ENCODE peak calls at places on chromosomes 2 and 18, in nine cellular contexts. X, N, J, S, O, G, Y, Q and F are unnamed samples.

GRCh38 chr2:196987654-196988364 is 61.3 kb upstream of the PGAP1 start:
- DNase-seq in X (peak), N (no peak), G (peak), J (peak), Q (peak), S (peak), O (peak), Y (peak), F (peak)

GRCh38 chr2:236168110-236169067 is at the start of gene GBX2:
- DNase-seq in N (peak), Y (peak), G (no peak), S (peak), X (peak), Q (no peak), O (no peak), J (peak), F (no peak)

GRCh38 chr2:234334146-234334545 is 162.7 kb downstream of the ARL4C start:
- DNase-seq in G (no peak), J (peak), Q (no peak), S (no peak), X (no peak), O (no peak), Y (peak), N (no peak), F (no peak)

GRCh38 chr2:60577884-60578283 is 24.4 kb upstream of the BCL11A start:
- DNase-seq in Y (no peak), J (no peak), S (no peak), Q (no peak), O (no peak), X (no peak), G (no peak), N (no peak), F (no peak)

GRCh38 chr2:96527990-96528679 is 8.4 kb upstream of the ARID5A start:
- DNase-seq in N (no peak), Y (no peak), O (no peak), S (no peak), X (no peak), J (no peak), G (no peak), Q (peak), F (no peak)

GRCh38 chr18:64202229-64202835 is 53.4 kb upstream of the LINC00305 start:
- DNase-seq in S (no peak), Q (peak), N (no peak), O (no peak), J (peak), G (no peak), Y (no peak), X (no peak), F (no peak)

GRCh38 chr18:44609210-44609941 is 71.3 kb upstream of the SETBP1 start:
- DNase-seq in Q (no peak), X (no peak), J (no peak), N (no peak), G (no peak), O (no peak), S (no peak), Y (no peak), F (no peak)

GRCh38 chr2:46335404-46335965 is 38.3 kb downstream of the EPAS1 start:
- DNase-seq in S (no peak), Y (no peak), G (no peak), Q (no peak), O (no peak), J (peak), X (peak), N (no peak), F (no peak)

GRCh38 chr2:108145551-108145950 is 94.2 kb upstream of the SULT1C3 start:
- DNase-seq in Y (no peak), X (no peak), S (no peak), G (no peak), Q (no peak), O (no peak), J (no peak), N (no peak), F (no peak)

GRCh38 chr18:24443870-24444269 is 16.6 kb upstream of the HRH4 start:
- DNase-seq in G (peak), N (no peak), Q (no peak), S (no peak), Y (no peak), X (no peak), O (no peak), J (no peak), F (no peak)

GRCh38 chr2:28366496-28367282 is 26.0 kb upstream of the FOSL2 start:
- DNase-seq in O (no peak), N (peak), X (no peak), Q (no peak), S (no peak), Y (peak), G (peak), J (no peak), F (no peak)

GRCh38 chr18:57437433-57437781 is 2.2 kb downstream of the ONECUT2 start:
- DNase-seq in Q (no peak), S (no peak), G (no peak), X (no peak), N (no peak), J (peak), O (peak), Y (peak), F (no peak)

GRCh38 chr2:112032615-112033457 is 22.2 kb upstream of the TMEM87B start:
- DNase-seq in Y (no peak), Q (no peak), G (peak), J (no peak), S (peak), X (no peak), N (no peak), O (no peak), F (no peak)

GRCh38 chr2:39466311-39466710 is 29.2 kb upstream of the MAP4K3 start:
- DNase-seq in X (no peak), J (no peak), Y (no peak), G (no peak), N (no peak), O (no peak), Q (no peak), S (no peak), F (no peak)

GRCh38 chr18:49548266-49548665 is 13.6 kb upstream of the LIPG start:
- DNase-seq in X (no peak), N (no peak), Q (no peak), J (no peak), G (no peak), S (peak), Y (no peak), O (peak), F (no peak)

GRCh38 chr2:68060652-68061051 is 2.2 kb downstream of the C1D start:
- DNase-seq in Y (no peak), G (no peak), J (no peak), O (no peak), Q (no peak), S (no peak), N (no peak), X (no peak), F (no peak)

GRCh38 chr2:9428965-9429577 is 5.6 kb downstream of the CPSF3 start:
- DNase-seq in J (no peak), X (no peak), Y (no peak), Q (no peak), S (no peak), G (no peak), O (no peak), N (no peak), F (no peak)

GRCh38 chr18:12885500-12885899 is 1.5 kb upstream of the PTPN2 start:
- DNase-seq in Y (no peak), J (peak), G (no peak), N (peak), O (no peak), S (no peak), Q (peak), X (no peak), F (no peak)

GRCh38 chr18:12882416-12882815 is 1.6 kb downstream of the PTPN2 start:
- DNase-seq in X (no peak), N (no peak), G (no peak), Q (no peak), Y (no peak), J (no peak), S (no peak), O (no peak), F (no peak)

GRCh38 chr18:12884521-12885323 is 685 bp upstream of the PTPN2 start:
- DNase-seq in N (no peak), O (no peak), G (no peak), X (no peak), J (peak), Q (no peak), Y (no peak), S (no peak), F (no peak)

GRCh38 chr18:12883003-12883683 is 894 bp downstream of the PTPN2 start:
- DNase-seq in N (no peak), O (no peak), Q (no peak), X (no peak), G (no peak), S (no peak), J (peak), Y (peak), F (no peak)

DNA sequence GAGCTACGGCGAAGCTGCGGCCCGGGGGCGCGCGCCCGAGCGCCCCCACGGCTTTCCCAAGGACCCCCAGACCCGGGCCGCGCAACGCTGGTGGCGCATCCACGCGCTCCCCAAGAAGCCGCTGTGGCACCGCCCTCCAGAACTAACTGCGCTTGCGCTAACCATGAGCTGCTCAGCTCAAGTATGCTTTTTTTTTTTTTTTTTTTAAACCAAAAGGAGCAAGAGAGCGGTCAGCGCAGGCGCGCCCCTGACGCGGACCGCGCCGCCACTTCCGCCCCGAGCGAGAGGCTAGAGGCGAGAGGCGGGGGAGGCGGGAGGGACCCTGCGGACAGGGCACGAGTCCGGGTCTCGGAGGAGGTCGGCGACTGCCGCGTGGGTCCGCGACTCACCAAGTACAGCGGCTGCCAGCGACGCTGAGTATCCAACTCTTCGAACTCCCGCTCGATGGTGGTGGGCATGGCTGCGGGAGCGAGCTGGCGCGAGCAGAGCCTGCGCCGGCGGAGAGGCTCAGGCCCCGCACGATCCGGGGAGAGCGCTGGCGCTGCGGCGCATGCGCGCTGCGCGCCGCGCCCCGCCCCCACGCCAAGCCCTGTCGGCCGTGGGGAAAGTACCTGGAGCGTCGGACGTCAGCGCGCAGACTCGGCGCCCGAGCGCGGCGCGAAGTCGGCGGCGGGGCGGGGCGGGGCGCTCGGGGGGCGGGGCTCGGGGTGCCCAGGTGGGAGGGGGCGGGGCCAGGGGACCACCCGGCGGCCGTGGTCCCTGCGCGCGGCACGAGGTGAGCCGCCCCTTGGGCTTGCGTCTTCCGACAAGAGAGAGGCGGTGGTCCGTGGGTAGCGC is at the start of gene PTPN2:
- DNase-seq in Q (peak), N (peak), G (peak), O (peak), X (peak), Y (peak), S (peak), J (peak), F (peak)
- TF ChIP-seq REST in Q (no peak), N (peak), G (peak), O (no peak), X (no peak), Y (no peak), S (no peak), J (no peak), F (no peak)

GRCh38 chr2:132703396-132703795 is 33.4 kb upstream of the LYPD1 start:
- DNase-seq in Y (no peak), N (no peak), Q (no peak), G (no peak), X (no peak), O (no peak), S (no peak), J (no peak), F (no peak)

GRCh38 chr2:132701810-132702209 is 31.8 kb upstream of the LYPD1 start:
- DNase-seq in G (no peak), X (no peak), S (no peak), J (no peak), O (no peak), Y (no peak), N (no peak), Q (no peak), F (no peak)
- TF ChIP-seq REST in G (no peak), X (no peak), S (no peak), J (no peak), O (no peak), Y (no peak), N (no peak), Q (no peak), F (no peak)

GRCh38 chr2:51710222-51710621 is 678.3 kb upstream of the NRXN1 start:
- DNase-seq in N (peak), X (no peak), S (peak), J (peak), Q (no peak), O (peak), G (no peak), Y (peak), F (no peak)
- TF ChIP-seq REST in N (no peak), X (no peak), S (no peak), J (no peak), Q (no peak), O (no peak), G (no peak), Y (no peak), F (no peak)

GRCh38 chr18:31275722-31276463 is 42.1 kb upstream of the DSG1 start:
- DNase-seq in O (no peak), X (peak), Y (no peak), G (no peak), S (peak), J (no peak), N (no peak), Q (no peak), F (no peak)
- TF ChIP-seq REST in O (no peak), X (no peak), Y (no peak), G (peak), S (no peak), J (no peak), N (no peak), Q (no peak), F (no peak)

GRCh38 chr2:104856086-104856972 is 2.4 kb downstream of the POU3F3 start:
- DNase-seq in Q (no peak), X (no peak), N (no peak), Y (peak), J (peak), S (no peak), O (no peak), G (no peak), F (no peak)
- TF ChIP-seq REST in Q (no peak), X (no peak), N (no peak), Y (no peak), J (no peak), S (no peak), O (no peak), G (no peak), F (no peak)